ENCODE peak calls at places on chromosomes 13 and 19, in nine cellular contexts. R is spleen, F is IMR-90, Y is thyroid gland, Z is A549, B is uterus, V is H1, X is stomach, O is testis. N is an unnamed sample.

GRCh38 chr13:75151081-75151643 is 330.8 kb downstream of the TBC1D4 start:
- DNase-seq in X (no peak), F (peak), O (no peak), R (no peak), B (no peak), V (no peak), Z (no peak), Y (no peak), N (no peak)

GRCh38 chr19:14385492-14385891 is 4.2 kb downstream of the ADGRE5 start:
- DNase-seq in R (peak), X (no peak), Y (no peak), Z (no peak), B (no peak), O (no peak), F (no peak), V (no peak), N (no peak)

GRCh38 chr13:112643759-112644459 is 45.9 kb upstream of the ATP11A start:
- DNase-seq in V (no peak), R (peak), O (no peak), Z (no peak), Y (peak), B (no peak), F (no peak), X (peak), N (no peak)

GRCh38 chr13:39148513-39148961 is 110.3 kb downstream of the NHLRC3 start:
- DNase-seq in Z (no peak), X (no peak), R (no peak), Y (no peak), V (no peak), O (no peak), F (no peak), B (no peak), N (no peak)

GRCh38 chr13:73576291-73576690 is 517.5 kb downstream of the KLF5 start:
- DNase-seq in O (no peak), F (no peak), B (no peak), Y (no peak), R (no peak), V (no peak), X (no peak), Z (no peak), N (no peak)

GRCh38 chr19:16376649-16377048 is 52.0 kb downstream of the KLF2 start:
- DNase-seq in V (peak), F (no peak), Z (peak), B (peak), O (no peak), X (no peak), R (peak), Y (no peak), N (peak)

GRCh38 chr19:51093066-51093465 is 10.4 kb upstream of the KLK14 start:
- DNase-seq in O (no peak), B (no peak), Z (no peak), R (no peak), V (no peak), F (no peak), Y (peak), X (no peak), N (no peak)

GRCh38 chr19:6065685-6066365 is 44.5 kb downstream of the RFX2 start:
- DNase-seq in Z (peak), F (peak), R (no peak), B (peak), V (no peak), Y (no peak), X (no peak), O (peak), N (no peak)

GRCh38 chr13:45861352-45861751 is 9.8 kb upstream of the SIAH3 start:
- DNase-seq in X (no peak), R (no peak), F (peak), B (no peak), O (no peak), Y (no peak), Z (no peak), V (no peak), N (no peak)

GRCh38 chr19:4678881-4679379 is 8.8 kb upstream of the MYDGF start:
- DNase-seq in Z (peak), O (peak), Y (no peak), F (no peak), B (peak), R (no peak), V (peak), X (no peak), N (peak)

GRCh38 chr13:37680137-37680536 is 81.6 kb upstream of the POSTN start:
- DNase-seq in V (no peak), B (no peak), R (no peak), Y (no peak), X (no peak), O (no peak), Z (no peak), F (no peak), N (no peak)

GRCh38 chr13:27406178-27406939 is 18.1 kb upstream of the GTF3A start:
- DNase-seq in R (no peak), Y (peak), F (peak), Z (peak), O (no peak), X (no peak), V (no peak), B (no peak), N (no peak)

GRCh38 chr19:37977992-37978391 is 71.0 kb downstream of the SIPA1L3 start:
- DNase-seq in R (no peak), Z (no peak), F (peak), Y (peak), X (no peak), O (no peak), V (no peak), B (no peak), N (no peak)

GRCh38 chr19:39126312-39126561 is 651 bp downstream of the PAK4 start:
- DNase-seq in O (no peak), B (no peak), R (no peak), F (no peak), V (no peak), Z (no peak), Y (no peak), X (no peak), N (no peak)

GRCh38 chr19:16328824-16329482 is 4.3 kb downstream of the KLF2 start:
- DNase-seq in X (no peak), V (no peak), Y (no peak), B (no peak), R (no peak), Z (peak), O (peak), F (peak), N (no peak)

GRCh38 chr13:32105653-32106313 is 74.2 kb downstream of the FRY start:
- DNase-seq in Z (no peak), B (no peak), F (no peak), Y (no peak), V (no peak), X (no peak), O (no peak), R (no peak), N (no peak)

GRCh38 chr19:40592170-40592569 is 9.0 kb upstream of the LTBP4 start:
- DNase-seq in B (no peak), R (no peak), Z (peak), V (no peak), Y (no peak), F (peak), X (no peak), O (no peak), N (no peak)

GRCh38 chr13:26628706-26629105 is 71.2 kb downstream of the WASF3 start:
- DNase-seq in O (peak), Y (peak), Z (peak), R (no peak), F (peak), B (no peak), X (no peak), V (no peak), N (no peak)

GRCh38 chr13:61045197-61045596 is 370.5 kb downstream of the PCDH20 start:
- DNase-seq in V (no peak), Z (no peak), O (no peak), F (no peak), R (no peak), B (no peak), X (no peak), Y (no peak), N (no peak)

GRCh38 chr13:98930014-98930625 is 47.7 kb downstream of the DOCK9 start:
- DNase-seq in B (no peak), F (no peak), X (no peak), Y (no peak), R (no peak), O (no peak), Z (no peak), V (no peak), N (no peak)

GRCh38 chr13:110014719-110015118 is 228.3 kb upstream of the IRS2 start:
- DNase-seq in X (no peak), V (no peak), R (no peak), Z (peak), O (no peak), B (no peak), F (no peak), Y (no peak), N (no peak)

GRCh38 chr13:78960881-78961280 is 301.9 kb upstream of the OBI1 start:
- DNase-seq in O (no peak), R (no peak), X (no peak), B (no peak), Y (no peak), F (no peak), V (no peak), Z (no peak), N (no peak)

GRCh38 chr13:110187501-110188161 is 119.3 kb downstream of the COL4A1 start:
- DNase-seq in Y (peak), V (no peak), B (no peak), O (peak), Z (no peak), F (peak), X (no peak), R (no peak), N (no peak)

GRCh38 chr19:5292843-5293606 is 47.6 kb downstream of the PTPRS start:
- DNase-seq in B (peak), V (no peak), R (no peak), X (peak), O (peak), F (peak), Z (peak), Y (peak), N (peak)

GRCh38 chr19:42201489-42202289 is 15.8 kb downstream of the DEDD2 start:
- DNase-seq in F (no peak), R (peak), Y (no peak), X (peak), O (no peak), V (no peak), B (no peak), Z (no peak), N (no peak)

GRCh38 chr19:9621156-9622037 is at the start of gene ZNF561:
- DNase-seq in B (peak), F (peak), R (peak), O (peak), Y (peak), V (peak), X (peak), Z (peak), N (peak)

GRCh38 chr13:55816976-55817601 is 1323.6 kb upstream of the PRR20A start:
- DNase-seq in F (no peak), O (no peak), Z (no peak), Y (no peak), B (no peak), R (no peak), V (no peak), X (no peak), N (no peak)

GRCh38 chr13:70960841-70961443 is 852.7 kb upstream of the KLHL1 start:
- DNase-seq in Z (peak), Y (no peak), B (no peak), O (no peak), F (peak), X (no peak), V (no peak), R (no peak), N (no peak)

GRCh38 chr13:33230178-33230881 is 55.2 kb downstream of the STARD13 start:
- DNase-seq in Y (no peak), R (no peak), Z (no peak), O (no peak), F (peak), B (no peak), V (no peak), X (no peak), N (no peak)

GRCh38 chr13:48043789-48044503 is 6.4 kb downstream of the NUDT15 start:
- DNase-seq in V (no peak), O (no peak), X (no peak), F (peak), Z (no peak), B (no peak), R (no peak), Y (no peak), N (no peak)

GRCh38 chr19:45050036-45050435 is 11.2 kb downstream of the CLASRP start:
- DNase-seq in V (no peak), X (no peak), R (no peak), Y (no peak), B (no peak), Z (no peak), O (no peak), F (no peak), N (no peak)

GRCh38 chr19:16542894-16543498 is 759 bp upstream of the CHERP start:
- DNase-seq in R (no peak), X (no peak), B (no peak), F (no peak), Z (no peak), O (no peak), Y (no peak), V (no peak), N (no peak)

GRCh38 chr13:30978981-30979956 is 46.8 kb downstream of the TEX26 start:
- DNase-seq in R (no peak), Z (peak), X (peak), B (no peak), V (peak), Y (peak), F (no peak), O (peak), N (no peak)
- TF ChIP-seq CTCF in R (no peak), Z (peak), X (no peak), B (no peak), V (peak), Y (peak), F (peak), O (no peak), N (no peak)

GRCh38 chr19:35712910-35713845 is 4.6 kb upstream of the KMT2B start:
- DNase-seq in F (no peak), Y (no peak), X (no peak), Z (no peak), V (peak), B (no peak), R (no peak), O (no peak), N (no peak)
- TF ChIP-seq POLR2A in F (no peak), Y (no peak), X (no peak), Z (peak), V (no peak), B (no peak), R (no peak), O (no peak), N (no peak)

GRCh38 chr13:42984691-42985090 is 7.3 kb downstream of the EPSTI1 start:
- DNase-seq in R (no peak), V (no peak), F (no peak), X (no peak), B (no peak), Y (no peak), O (no peak), Z (no peak), N (no peak)
- H3K27ac ChIP-seq in R (peak), V (no peak), F (no peak), X (peak), B (no peak), Y (no peak), O (no peak), Z (no peak), N (no peak)

DNA sequence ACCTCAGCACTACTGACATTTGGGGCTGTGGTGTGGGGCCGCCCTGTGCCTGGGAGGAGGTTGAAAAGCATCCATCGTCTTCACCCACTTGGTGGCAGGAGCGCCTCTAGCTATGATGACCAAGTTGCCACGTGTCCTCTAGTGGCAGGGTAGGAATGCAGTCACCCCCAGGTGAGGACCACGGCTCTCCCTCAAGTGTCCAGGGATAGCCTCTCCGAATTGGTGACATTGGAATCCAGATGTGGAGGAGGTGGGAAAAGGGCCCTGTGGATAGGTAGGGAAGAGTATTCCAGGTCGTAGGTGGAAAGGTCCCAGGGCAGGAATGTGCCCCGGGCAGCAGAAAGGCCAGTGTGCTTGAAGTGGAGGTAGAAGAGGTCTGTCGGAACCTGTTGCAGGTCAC is 37.6 kb downstream of the ARHGEF18 start:
- DNase-seq in R (no peak), Y (no peak), B (no peak), X (no peak), O (no peak), F (no peak), Z (peak), V (no peak), N (no peak)
- TF ChIP-seq CTCF in R (no peak), Y (no peak), B (no peak), X (no peak), O (no peak), F (no peak), Z (peak), V (peak), N (no peak)

GRCh38 chr13:50128406-50129048 is 113.3 kb downstream of the KCNRG start:
- DNase-seq in O (no peak), Y (no peak), B (no peak), F (no peak), V (no peak), Z (no peak), X (no peak), R (no peak), N (no peak)

GRCh38 chr13:50127726-50128291 is 112.6 kb downstream of the KCNRG start:
- DNase-seq in F (no peak), R (peak), Z (no peak), V (peak), B (no peak), X (no peak), O (no peak), Y (peak), N (no peak)

GRCh38 chr13:50125556-50126377 is 110.5 kb downstream of the KCNRG start:
- DNase-seq in X (peak), Z (peak), V (peak), B (peak), R (peak), Y (peak), F (peak), O (peak), N (peak)

GRCh38 chr13:50126378-50127016 is 111.3 kb downstream of the KCNRG start:
- DNase-seq in V (no peak), Y (no peak), R (peak), O (no peak), X (no peak), B (no peak), F (peak), Z (peak), N (no peak)

DNA sequence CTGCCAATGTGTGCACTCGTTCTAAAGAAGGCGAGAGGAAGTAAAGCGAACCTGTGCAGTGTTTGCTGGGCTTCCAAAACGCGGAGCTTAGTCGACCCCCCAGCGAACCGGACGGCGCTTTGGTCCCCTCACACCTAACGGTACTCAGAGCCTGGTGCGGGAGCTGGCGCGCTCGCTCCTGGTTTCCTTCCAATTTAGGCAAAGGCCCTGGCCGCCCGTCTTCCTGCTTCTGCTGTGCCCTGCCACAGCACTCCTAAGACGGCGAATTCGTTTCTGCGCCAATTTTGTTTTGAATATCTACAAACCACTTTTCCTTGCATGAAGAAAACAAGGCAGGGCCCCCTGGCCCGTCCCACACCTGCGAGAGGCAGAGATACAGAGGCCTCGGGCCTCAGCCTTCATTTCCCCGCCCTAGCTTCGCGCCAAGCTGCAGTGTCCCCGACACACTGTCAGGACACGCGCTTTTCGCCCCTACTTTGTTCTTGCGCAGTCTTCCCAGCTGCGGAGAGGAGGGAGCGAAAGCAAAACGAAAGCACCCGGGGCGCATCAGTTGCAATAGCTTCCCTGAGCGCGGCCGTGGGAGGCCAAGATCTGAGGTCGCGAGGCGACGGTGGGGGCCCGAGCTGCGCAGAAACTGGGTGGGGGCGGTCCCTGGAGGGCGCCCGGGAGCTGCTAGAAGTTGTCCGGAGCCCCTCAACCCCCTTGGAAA is 111.9 kb downstream of the KCNRG start:
- DNase-seq in B (peak), O (peak), X (peak), Y (peak), F (peak), V (peak), Z (no peak), R (peak), N (peak)
- TF ChIP-seq POLR2A in B (no peak), O (no peak), X (no peak), Y (no peak), F (no peak), V (no peak), Z (no peak), R (no peak), N (no peak)

GRCh38 chr19:49217382-49217781 is 59.8 kb downstream of the TRPM4 start:
- DNase-seq in O (no peak), Z (no peak), X (no peak), F (peak), B (no peak), R (peak), V (no peak), Y (no peak), N (no peak)
- H3K27ac ChIP-seq in O (no peak), Z (no peak), X (no peak), F (peak), B (no peak), R (no peak), V (no peak), Y (no peak), N (no peak)

GRCh38 chr19:18202759-18203407 is 959 bp downstream of the RAB3A start:
- DNase-seq in F (no peak), Z (no peak), R (peak), B (peak), O (peak), X (no peak), Y (peak), V (peak), N (peak)
- TF ChIP-seq CTCF in F (peak), Z (peak), R (no peak), B (no peak), O (peak), X (peak), Y (peak), V (peak), N (peak)

GRCh38 chr19:12802267-12803106 is 618 bp downstream of the THSD8 start:
- DNase-seq in V (no peak), O (no peak), R (no peak), F (no peak), Z (no peak), B (no peak), X (no peak), Y (no peak), N (no peak)

GRCh38 chr19:12804051-12804450 is 2.2 kb downstream of the THSD8 start:
- DNase-seq in Z (no peak), B (no peak), V (no peak), X (no peak), O (no peak), F (no peak), Y (no peak), R (no peak), N (no peak)

GRCh38 chr19:12801466-12802266 is at the start of the genes PRDX2 and THSD8:
- DNase-seq in V (peak), O (peak), Z (no peak), Y (peak), X (peak), R (peak), F (peak), B (peak), N (peak)

GRCh38 chr19:12800873-12801465 is 631 bp downstream of the PRDX2 start:
- DNase-seq in B (no peak), O (peak), X (no peak), Y (peak), F (no peak), R (peak), Z (no peak), V (no peak), N (no peak)

DNA sequence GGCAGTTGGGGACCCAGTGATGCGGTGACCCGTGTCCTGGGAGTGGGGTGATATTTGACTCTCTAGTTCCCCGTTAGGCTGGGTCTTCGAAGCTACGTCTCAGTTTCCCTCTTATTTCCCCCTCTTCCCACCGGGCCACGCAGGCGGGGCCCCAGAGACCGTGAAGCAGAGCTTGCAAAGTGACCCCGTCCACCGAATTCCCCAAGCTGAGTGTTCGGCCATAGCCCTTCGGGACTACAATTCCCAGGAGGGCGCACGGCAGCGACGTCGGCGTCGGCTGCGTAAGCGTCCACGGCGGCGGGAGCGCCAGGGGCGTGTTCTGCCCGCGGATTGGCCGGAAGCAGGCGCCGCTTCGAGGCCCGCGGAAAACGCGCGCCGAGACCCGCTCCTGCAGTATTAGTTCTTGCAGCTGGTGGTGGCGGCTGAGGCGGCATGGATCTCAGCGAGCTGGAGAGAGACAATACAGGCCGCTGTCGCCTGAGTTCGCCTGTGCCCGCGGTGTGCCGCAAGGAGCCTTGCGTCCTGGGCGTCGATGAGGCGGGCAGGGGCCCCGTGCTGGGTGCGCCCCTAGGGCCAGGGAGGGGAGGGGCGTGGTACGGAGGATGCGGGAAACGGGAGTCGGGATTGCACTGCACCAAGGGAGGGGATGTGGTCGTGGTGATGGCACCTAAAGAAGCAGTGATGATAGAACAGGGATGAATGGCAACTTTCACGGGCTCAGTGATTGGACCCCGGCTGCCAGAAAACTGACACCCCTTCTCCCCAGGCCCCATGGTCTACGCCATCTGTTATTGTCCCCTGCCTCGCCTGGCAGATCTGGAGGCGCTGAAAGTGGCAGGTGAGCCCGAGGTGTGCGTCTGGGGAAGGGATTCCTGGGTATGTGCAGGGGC is at the start of gene RNASEH2A:
- DNase-seq in F (peak), Z (peak), O (peak), Y (peak), B (peak), R (peak), V (peak), X (peak), N (peak)
- TF ChIP-seq POLR2A in F (no peak), Z (peak), O (no peak), Y (peak), B (no peak), R (no peak), V (no peak), X (no peak), N (no peak)